ENCODE peak calls at places on chromosomes 6 and 20, in seven cellular contexts. J, P, N, V, Y, A and H are unnamed samples.

GRCh38 chr6:37638414-37639079 is 59.1 kb downstream of the MDGA1 start:
- DNase-seq in J (no peak), Y (no peak), V (no peak), N (no peak), P (no peak), A (no peak), H (no peak)

GRCh38 chr20:43969069-43969468 is 54.4 kb downstream of the TOX2 start:
- DNase-seq in Y (no peak), V (no peak), J (no peak), P (no peak), N (no peak), A (no peak), H (no peak)

GRCh38 chr6:34390531-34391013 is 1.9 kb downstream of the NUDT3 start:
- DNase-seq in V (no peak), P (no peak), Y (no peak), N (no peak), J (no peak), A (no peak), H (no peak)

GRCh38 chr20:62776692-62777527 is 19.4 kb upstream of the MRGBP start:
- DNase-seq in P (no peak), A (no peak), J (peak; percentile 46), N (peak; percentile 21), Y (no peak), V (no peak), H (no peak)

GRCh38 chr20:41142914-41143313 is 5.6 kb downstream of the PLCG1 start:
- DNase-seq in J (no peak), N (no peak), P (no peak), A (no peak), Y (no peak), V (no peak), H (peak; percentile 51)

GRCh38 chr6:1616556-1617463 is 7.1 kb downstream of the FOXC1 start:
- DNase-seq in J (no peak), V (no peak), A (no peak), Y (no peak), N (no peak), P (no peak), H (no peak)

GRCh38 chr6:93319304-93319703 is 100.1 kb downstream of the EPHA7 start:
- DNase-seq in J (no peak), N (no peak), Y (no peak), V (no peak), A (no peak), P (no peak), H (no peak)

GRCh38 chr6:57283096-57283495 is 34.3 kb upstream of the PRIM2 start:
- DNase-seq in Y (no peak), J (no peak), P (no peak), A (no peak), N (no peak), V (no peak), H (no peak)

GRCh38 chr20:10735195-10735949 is 61.6 kb upstream of the JAG1 start:
- DNase-seq in N (no peak), A (peak; percentile 25), P (no peak), V (no peak), Y (no peak), J (no peak), H (no peak)

GRCh38 chr20:10739134-10739533 is 65.3 kb upstream of the JAG1 start:
- DNase-seq in V (no peak), N (no peak), Y (no peak), A (no peak), J (no peak), P (no peak), H (no peak)

GRCh38 chr20:10741060-10741459 is 67.3 kb upstream of the JAG1 start:
- DNase-seq in N (no peak), A (no peak), Y (no peak), P (no peak), J (no peak), V (no peak), H (no peak)

DNA sequence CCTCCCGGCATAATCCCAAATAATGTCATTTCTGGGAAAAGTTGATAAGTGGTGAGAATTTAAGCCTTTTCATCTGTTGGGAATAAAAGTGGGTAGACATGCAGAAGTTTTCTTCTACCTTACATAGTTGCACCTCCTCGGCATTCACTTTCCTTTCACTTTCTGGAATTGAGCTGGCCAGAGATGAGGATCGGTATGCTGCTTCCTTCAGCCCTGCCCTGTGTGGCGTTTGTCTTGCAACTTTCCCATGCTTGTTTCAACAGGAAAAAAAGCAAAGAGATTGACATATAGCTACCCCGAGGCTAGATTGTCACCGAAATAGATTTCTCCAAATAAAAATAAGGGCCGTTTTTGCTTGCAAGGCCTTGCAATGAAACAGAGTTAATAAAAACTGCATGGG is 65.8 kb upstream of the JAG1 start:
- DNase-seq in N (no peak), J (peak; percentile 25), P (no peak), Y (no peak), A (no peak), V (no peak), H (no peak)
- H3K4me3 ChIP-seq in N (no peak overlapping the region), J (no peak overlapping the region), P (no peak overlapping the region), Y (peak overlapping the region; percentile 35), A (peak overlapping the region; percentile 33), V (peak overlapping the region; percentile 15), H (no peak overlapping the region)

DNA sequence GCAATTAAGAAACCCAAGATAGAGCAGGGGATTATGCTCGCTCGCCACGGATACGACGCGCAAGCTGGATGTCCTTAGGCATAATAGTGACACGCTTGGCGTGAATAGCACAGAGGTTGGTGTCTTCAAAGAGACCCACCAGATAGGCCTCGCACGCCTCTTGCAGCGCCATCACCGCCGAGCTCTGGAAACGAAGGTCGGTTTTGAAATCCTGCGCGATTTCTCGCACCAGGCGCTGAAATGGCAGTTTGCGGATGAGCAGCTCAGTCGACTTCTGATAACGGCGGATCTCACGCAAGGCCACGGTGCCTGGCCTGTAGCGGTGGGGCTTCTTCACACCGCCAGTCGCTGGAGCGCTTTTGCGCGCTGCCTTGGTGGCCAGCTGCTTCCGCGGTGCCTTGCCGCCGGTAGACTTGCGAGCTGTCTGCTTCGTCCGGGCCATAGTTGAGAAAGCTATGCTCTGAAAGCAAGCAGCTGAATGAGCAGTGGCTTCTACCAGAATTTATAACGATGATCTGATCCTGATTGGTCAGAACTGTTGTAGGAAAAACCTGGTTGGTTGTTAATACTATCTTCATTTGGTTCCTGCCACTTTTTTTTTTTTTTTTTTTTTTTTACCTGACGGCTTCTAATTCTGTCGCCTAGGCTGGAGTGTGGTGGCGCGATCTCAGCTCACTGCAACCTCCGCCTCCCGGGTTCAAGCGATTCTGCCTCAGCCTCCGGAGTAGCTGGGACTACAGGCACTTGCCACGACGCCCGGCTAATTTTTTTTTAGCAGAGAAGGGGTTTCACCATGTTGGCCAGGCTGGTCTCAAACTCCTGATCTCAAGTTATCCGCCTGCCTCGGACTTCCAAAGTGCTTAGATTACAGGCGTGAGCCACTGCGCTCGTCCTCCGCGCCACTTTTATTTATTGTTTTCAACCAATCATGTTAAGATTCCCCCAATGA is 21.6 kb downstream of the OR2B2 start:
- DNase-seq in Y (peak; percentile 63), A (no peak), V (no peak), J (peak; percentile 35), P (no peak), N (peak; percentile 100), H (peak; percentile 87)
- TF ChIP-seq POLR2A in Y (no peak), A (no peak), V (no peak), J (peak; percentile 50), P (peak; percentile 25), N (peak; percentile 93), H (peak; percentile 83)

DNA sequence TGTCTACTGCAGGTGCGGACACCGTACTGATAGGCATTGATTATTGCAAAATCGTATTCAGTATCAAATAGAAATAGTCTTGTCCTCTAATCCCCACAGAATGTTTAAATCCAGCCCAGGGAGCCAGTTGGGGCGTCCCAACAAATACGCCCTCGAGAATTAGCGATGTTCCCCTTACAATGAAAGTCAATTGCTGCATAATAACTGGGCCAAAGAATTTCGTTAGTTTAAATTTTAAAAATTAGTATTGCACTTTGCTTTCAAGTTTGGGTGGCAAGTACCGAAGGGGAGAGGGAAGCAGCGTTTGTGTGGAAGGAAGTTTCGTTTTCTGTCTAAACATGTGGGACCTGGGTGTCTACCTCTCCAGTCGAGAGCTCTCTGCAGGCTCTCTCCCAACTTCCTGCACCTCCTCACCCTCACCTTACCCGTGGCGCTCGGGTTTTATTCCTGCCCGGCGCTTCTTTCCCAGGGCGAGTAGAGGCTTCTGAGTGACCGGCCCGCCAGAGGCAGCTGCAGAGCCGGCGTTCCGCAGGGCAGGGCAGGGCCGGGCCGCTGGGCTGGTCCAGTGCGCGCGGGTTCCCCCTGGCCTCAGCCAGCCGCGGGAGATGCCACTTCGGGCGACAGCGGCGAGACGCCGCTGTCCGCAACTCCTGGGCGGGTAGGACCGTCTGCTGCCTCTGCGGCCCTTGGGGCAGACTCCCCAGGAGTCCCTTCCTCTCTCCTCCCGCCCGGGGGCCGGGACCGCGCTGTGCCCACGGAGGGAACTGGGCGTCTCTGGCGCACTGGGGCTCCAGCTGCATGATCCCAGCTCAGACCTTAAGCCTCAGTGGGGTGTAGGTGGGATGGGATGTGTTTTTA is 862 bp upstream of the TFAP2C start:
- DNase-seq in A (no peak), Y (no peak), P (no peak), J (peak; percentile 35), V (no peak), N (no peak), H (peak; percentile 28)
- H3K4me3 ChIP-seq in A (peak overlapping the region; percentile 48), Y (peak overlapping the region; percentile 75), P (no peak overlapping the region), J (no peak overlapping the region), V (peak overlapping the region; percentile 14), N (no peak overlapping the region), H (no peak overlapping the region)

DNA sequence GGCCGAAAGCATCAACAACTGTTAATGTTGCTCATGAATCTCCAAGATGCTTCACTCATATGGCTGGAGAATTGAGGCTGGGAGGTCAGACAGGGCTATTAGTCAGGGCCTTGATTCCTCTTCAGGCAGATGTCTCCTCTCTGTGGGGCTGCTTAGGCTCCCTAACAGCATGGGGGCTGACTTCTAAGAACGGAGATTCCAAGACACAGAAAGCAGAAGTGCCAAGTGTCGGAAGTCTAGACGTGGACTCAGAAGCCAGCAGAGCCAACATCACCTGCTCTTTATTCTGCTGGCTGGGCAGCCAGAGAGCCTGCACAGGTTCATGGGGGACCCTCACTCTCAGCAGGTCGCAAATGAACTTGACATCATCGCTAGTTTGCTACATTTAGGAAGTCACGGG is 279.8 kb downstream of the CDH26 start:
- DNase-seq in P (no peak), J (no peak), V (no peak), Y (no peak), N (no peak), A (no peak), H (no peak)
- TF ChIP-seq POLR2A in P (no peak), J (no peak), V (no peak), Y (no peak), N (no peak), A (no peak), H (no peak)

GRCh38 chr6:85402922-85403321 is 47.0 kb upstream of the NT5E start:
- DNase-seq in N (no peak), P (no peak), Y (no peak), A (no peak), J (no peak), V (no peak), H (no peak)
- H3K4me3 ChIP-seq in N (no peak overlapping the region), P (no peak overlapping the region), Y (no peak overlapping the region), A (no peak overlapping the region), J (no peak overlapping the region), V (no peak overlapping the region), H (no peak overlapping the region)